ENCODE peak calls at places on chromosome 22, in seven cellular contexts. W, J, M, Q, I, V and T are unnamed samples.

GRCh38 chr22:27113211-27114030 is 456.0 kb downstream of the MIAT start:
- DNase-seq in W (no peak), J (peak), M (no peak), Q (no peak), I (no peak), V (no peak), T (peak)

GRCh38 chr22:27507066-27507715 is 294.4 kb downstream of the MN1 start:
- DNase-seq in W (no peak), J (no peak), M (no peak), Q (no peak), I (no peak), V (no peak), T (peak)

GRCh38 chr22:49354516-49355205 is 473.0 kb downstream of the BRD1 start:
- DNase-seq in W (no peak), J (no peak), M (no peak), Q (no peak), I (no peak), V (no peak), T (no peak)

GRCh38 chr22:32828150-32828549 is 26.6 kb downstream of the TIMP3 start:
- DNase-seq in W (no peak), J (no peak), M (no peak), Q (no peak), I (no peak), V (no peak), T (no peak)

GRCh38 chr22:27578937-27579617 is 222.5 kb downstream of the MN1 start:
- DNase-seq in W (no peak), J (no peak), M (no peak), Q (no peak), I (no peak), V (no peak), T (peak)

GRCh38 chr22:25637672-25638071 is 73.2 kb downstream of the GRK3 start:
- DNase-seq in W (no peak), J (no peak), M (no peak), Q (no peak), I (no peak), V (no peak), T (no peak)

GRCh38 chr22:18078329-18079041 is 695 bp downstream of the PEX26 start:
- DNase-seq in W (peak), J (peak), M (peak), Q (no peak), I (no peak), V (no peak), T (peak)

GRCh38 chr22:37454857-37455686 is 27.8 kb upstream of the ELFN2 start:
- DNase-seq in W (peak), J (peak), M (no peak), Q (no peak), I (no peak), V (no peak), T (peak)

GRCh38 chr22:27750866-27751265 is 50.7 kb downstream of the MN1 start:
- DNase-seq in W (no peak), J (no peak), M (no peak), Q (no peak), I (no peak), V (no peak), T (no peak)

GRCh38 chr22:37484115-37485005 is 1.8 kb downstream of the MFNG start:
- DNase-seq in W (no peak), J (no peak), M (peak), Q (no peak), I (peak), V (peak), T (no peak)

GRCh38 chr22:40950888-40951794 is at the start of gene RBX1:
- DNase-seq in W (peak), J (peak), M (peak), Q (peak), I (peak), V (peak), T (peak)

GRCh38 chr22:30884211-30885000 is 84.2 kb downstream of the MORC2 start:
- DNase-seq in W (no peak), J (no peak), M (no peak), Q (no peak), I (no peak), V (no peak), T (no peak)

GRCh38 chr22:27934069-27934468 is 15.0 kb upstream of the PITPNB start:
- DNase-seq in W (no peak), J (no peak), M (no peak), Q (no peak), I (no peak), V (no peak), T (no peak)

GRCh38 chr22:19175026-19175601 is 3.4 kb downstream of the SLC25A1 start:
- DNase-seq in W (peak), J (no peak), M (no peak), Q (no peak), I (no peak), V (peak), T (no peak)

GRCh38 chr22:19176175-19176630 is 2.3 kb downstream of the SLC25A1 start:
- DNase-seq in W (peak), J (no peak), M (no peak), Q (no peak), I (no peak), V (peak), T (no peak)

GRCh38 chr22:19176732-19177131 is 1.8 kb downstream of the SLC25A1 start:
- DNase-seq in W (peak), J (no peak), M (no peak), Q (no peak), I (no peak), V (peak), T (no peak)

GRCh38 chr22:19174106-19175025 is 4.2 kb downstream of the SLC25A1 start:
- DNase-seq in W (peak), J (peak), M (no peak), Q (peak), I (peak), V (peak), T (peak)

GRCh38 chr22:19175602-19176174 is 2.8 kb downstream of the SLC25A1 start:
- DNase-seq in W (peak), J (no peak), M (no peak), Q (no peak), I (no peak), V (peak), T (no peak)
- H2AFZ ChIP-seq in W (no peak), J (no peak), M (no peak), Q (no peak), I (no peak), V (no peak), T (no peak)

GRCh38 chr22:47629273-47629711 is 866.8 kb downstream of the TBC1D22A start:
- DNase-seq in W (no peak), J (no peak), M (no peak), Q (no peak), I (no peak), V (no peak), T (no peak)
- H3K27ac ChIP-seq in W (no peak), J (no peak), M (no peak), Q (no peak), I (no peak), V (no peak), T (no peak)

GRCh38 chr22:43343262-43343988 is at the start of gene SCUBE1:
- DNase-seq in W (peak), J (peak), M (peak), Q (no peak), I (no peak), V (peak), T (no peak)
- TF ChIP-seq EZH2 in W (no peak), J (peak), M (no peak), Q (peak), I (no peak), V (no peak), T (peak)

DNA sequence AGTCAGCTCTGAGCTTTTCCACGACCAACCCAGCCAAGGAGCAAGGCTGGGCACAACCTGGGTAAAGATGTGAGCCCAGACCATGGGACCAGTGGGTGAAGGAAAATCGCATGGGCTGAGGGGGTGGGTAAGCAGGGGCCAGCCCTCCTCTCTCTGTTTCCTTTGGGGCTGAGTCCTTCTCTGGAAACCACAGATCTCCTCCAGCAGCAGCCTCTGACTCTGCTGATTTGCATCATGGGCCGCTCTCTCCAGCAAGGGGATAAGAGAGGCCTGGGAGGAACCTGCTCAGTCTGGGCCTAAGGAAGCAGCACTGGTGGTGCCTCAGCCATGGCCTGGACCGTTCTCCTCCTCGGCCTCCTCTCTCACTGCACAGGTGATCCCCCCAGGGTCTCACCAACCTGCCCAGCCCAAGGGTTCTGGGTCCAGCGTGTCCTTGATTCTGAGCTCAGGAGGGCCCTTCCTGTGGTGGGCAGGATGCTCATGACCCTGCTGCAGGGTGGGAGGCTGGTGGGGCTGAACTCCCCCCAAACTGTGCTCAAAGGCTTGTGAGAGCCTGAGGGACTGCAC is 67.8 kb downstream of the GGTLC2 start:
- DNase-seq in W (no peak), J (no peak), M (no peak), Q (no peak), I (no peak), V (no peak), T (no peak)
- H2AFZ ChIP-seq in W (no peak), J (no peak), M (no peak), Q (no peak), I (no peak), V (no peak), T (no peak)

DNA sequence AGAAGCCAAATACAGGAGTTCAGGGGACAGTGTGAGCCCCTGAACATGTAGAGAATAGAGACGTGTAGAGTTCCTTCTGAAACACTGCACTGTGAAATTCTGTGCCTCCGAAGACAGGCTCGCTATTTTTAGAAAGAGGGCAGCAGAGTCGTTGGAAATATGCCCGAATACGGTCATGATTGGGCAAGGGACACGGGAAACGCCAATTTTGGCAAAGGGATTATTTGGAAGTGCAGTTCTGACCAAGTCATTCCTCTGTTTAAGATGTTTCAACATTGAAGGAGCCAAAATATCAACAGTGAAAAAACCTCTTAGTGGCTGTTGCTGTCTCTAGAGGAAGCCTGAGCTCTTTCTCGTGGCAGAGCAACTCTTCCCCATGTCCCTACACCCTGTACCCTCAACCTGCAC is 9.5 kb upstream of the CBX6 start:
- DNase-seq in W (no peak), J (no peak), M (no peak), Q (no peak), I (no peak), V (no peak), T (peak)
- H3K27ac ChIP-seq in W (no peak), J (no peak), M (no peak), Q (no peak), I (no peak), V (no peak), T (no peak)

GRCh38 chr22:23841292-23841691 is 2.5 kb upstream of the DERL3 start:
- DNase-seq in W (no peak), J (no peak), M (no peak), Q (no peak), I (no peak), V (no peak), T (no peak)
- TF ChIP-seq EZH2 in W (no peak), J (no peak), M (no peak), Q (no peak), I (no peak), V (no peak), T (no peak)

DNA sequence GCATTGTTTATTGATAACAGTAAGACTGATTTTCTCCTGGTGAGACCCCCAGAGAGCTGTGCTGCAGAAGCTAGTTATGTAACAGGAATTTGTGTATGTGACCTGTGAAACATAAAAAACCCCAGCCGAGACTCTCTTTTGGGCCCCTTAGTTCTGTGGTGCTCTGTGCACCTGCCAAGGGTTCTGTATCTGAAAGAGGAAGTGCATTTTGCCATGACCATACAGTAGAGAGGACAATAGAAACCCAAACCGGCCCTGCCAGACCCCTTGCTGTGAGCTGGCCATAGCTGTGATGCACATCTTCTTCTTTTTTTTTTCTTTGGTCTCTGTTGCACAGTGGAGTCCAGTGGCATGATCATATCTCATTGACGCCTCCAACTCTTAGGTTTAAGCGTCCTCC is 31.4 kb upstream of the APOL5 start:
- DNase-seq in W (no peak), J (no peak), M (no peak), Q (no peak), I (no peak), V (no peak), T (no peak)
- H2AFZ ChIP-seq in W (no peak), J (no peak), M (no peak), Q (no peak), I (no peak), V (no peak), T (no peak)